ENCODE peak calls at places on chromosomes 6 and 20, in five cellular contexts. I is mammary epithelial cell; M is NAMALWA; F is naive thymus-derived CD4-positive, alpha-beta T cell; V is EH. U is an unnamed sample.

GRCh38 chr20:17969276-17969883 is 562 bp downstream of the MGME1 start:
- DNase-seq in I (peak; percentile 56), M (no peak), F (no peak), V (peak; percentile 61), U (no peak)

GRCh38 chr20:54115172-54115854 is 44.9 kb upstream of the BCAS1 start:
- DNase-seq in I (no peak), M (no peak), F (no peak), V (no peak), U (no peak)

GRCh38 chr6:127404133-127404532 is 55.1 kb downstream of the KIAA0408 start:
- DNase-seq in I (no peak), M (no peak), F (no peak), V (no peak), U (no peak)

GRCh38 chr20:23437126-23437894 is 2.2 kb upstream of the CSTL1 start:
- DNase-seq in I (no peak), M (no peak), F (no peak), V (no peak), U (no peak)

GRCh38 chr20:51298141-51298540 is 244.4 kb downstream of the NFATC2 start:
- DNase-seq in I (no peak), M (no peak), F (no peak), V (no peak), U (no peak)

GRCh38 chr6:3733321-3733925 is 18.1 kb downstream of the PXDC1 start:
- DNase-seq in I (no peak), M (no peak), F (no peak), V (no peak), U (no peak)

GRCh38 chr6:7058250-7058923 is 49.4 kb upstream of the RREB1 start:
- DNase-seq in I (peak; percentile 99), M (no peak), F (no peak), V (peak; percentile 95), U (peak; percentile 99)

GRCh38 chr6:31620586-31621319 is at the start of gene PRRC2A:
- DNase-seq in I (no peak), M (peak; percentile 99), F (no peak), V (no peak), U (no peak)

GRCh38 chr6:34341481-34341971 is 50.9 kb downstream of the NUDT3 start:
- DNase-seq in I (peak; percentile 54), M (no peak), F (no peak), V (peak; percentile 60), U (peak; percentile 3)

GRCh38 chr6:159074120-159074684 is 29.4 kb upstream of the TAGAP start:
- DNase-seq in I (no peak), M (no peak), F (no peak), V (peak; percentile 54), U (no peak)

GRCh38 chr20:62796699-62797491 is 622 bp downstream of the MRGBP start:
- DNase-seq in I (no peak), M (no peak), F (no peak), V (no peak), U (no peak)

GRCh38 chr6:7228662-7229375 is 84.2 kb downstream of the SSR1 start:
- DNase-seq in I (no peak), M (no peak), F (no peak), V (no peak), U (no peak)

GRCh38 chr20:51457281-51457932 is 85.1 kb downstream of the NFATC2 start:
- DNase-seq in I (peak; percentile 77), M (no peak), F (no peak), V (peak; percentile 82), U (peak; percentile 46)

GRCh38 chr6:129679250-129679649 is 30.7 kb downstream of the ARHGAP18 start:
- DNase-seq in I (no peak), M (no peak), F (no peak), V (peak; percentile 79), U (no peak)

GRCh38 chr20:25676164-25676809 is 20.4 kb downstream of the ZNF337 start:
- DNase-seq in I (peak; percentile 50), M (no peak), F (no peak), V (peak; percentile 77), U (peak; percentile 29)

GRCh38 chr6:45677381-45677992 is 299.8 kb upstream of the SUPT3H start:
- DNase-seq in I (no peak), M (peak; percentile 94), F (no peak), V (peak; percentile 69), U (no peak)

GRCh38 chr6:41100871-41101287 is 28.1 kb downstream of the NFYA start:
- DNase-seq in I (no peak), M (no peak), F (no peak), V (no peak), U (no peak)